ENCODE peak calls at places on chromosomes 6 and 20, in ten cellular contexts. One of them, this sample, is unnamed.

GRCh38 chr6:156996265-156996664 is 219.1 kb downstream of the ARID1B start:
- DNase-seq in NCI-H510A: no peak
- DNase-seq in transverse colon: no peak
- DNase-seq in stimulated activated naive CD8-positive, alpha-beta T cell treated with anti-CD3 and anti-CD28 coated beads, Interleukin-15, amount 100 ng/mL, for 72 hours: no peak
- DNase-seq in SK-N-MC: no peak
- DNase-seq in upper lobe of right lung: no peak
- DNase-seq in GM12891: no peak
- DNase-seq in HuH-7.5: no peak
- DNase-seq in fibroblast of the aortic adventitia: no peak
- DNase-seq in midbrain: no peak
- DNase-seq in this sample: no peak

GRCh38 chr6:107066697-107067659 is 39.0 kb downstream of the MTRES1 start:
- DNase-seq in NCI-H510A: no peak
- DNase-seq in midbrain: no peak
- DNase-seq in fibroblast of the aortic adventitia: peak; percentile 50
- DNase-seq in stimulated activated naive CD8-positive, alpha-beta T cell treated with anti-CD3 and anti-CD28 coated beads, Interleukin-15, amount 100 ng/mL, for 72 hours: no peak
- DNase-seq in transverse colon: no peak
- DNase-seq in SK-N-MC: no peak
- DNase-seq in GM12891: no peak
- DNase-seq in upper lobe of right lung: no peak
- DNase-seq in HuH-7.5: no peak
- DNase-seq in this sample: no peak

GRCh38 chr20:48832423-48832735 is 4.6 kb upstream of the PREX1 start:
- DNase-seq in GM12891: no peak
- DNase-seq in transverse colon: peak; percentile 18
- DNase-seq in fibroblast of the aortic adventitia: no peak
- DNase-seq in midbrain: no peak
- DNase-seq in NCI-H510A: no peak
- DNase-seq in HuH-7.5: no peak
- DNase-seq in stimulated activated naive CD8-positive, alpha-beta T cell treated with anti-CD3 and anti-CD28 coated beads, Interleukin-15, amount 100 ng/mL, for 72 hours: no peak
- DNase-seq in SK-N-MC: no peak
- DNase-seq in upper lobe of right lung: no peak
- DNase-seq in this sample: no peak

GRCh38 chr20:45308078-45308778 is at the start of gene MATN4:
- DNase-seq in upper lobe of right lung: peak; percentile 82
- DNase-seq in stimulated activated naive CD8-positive, alpha-beta T cell treated with anti-CD3 and anti-CD28 coated beads, Interleukin-15, amount 100 ng/mL, for 72 hours: no peak
- DNase-seq in HuH-7.5: no peak
- DNase-seq in GM12891: no peak
- DNase-seq in NCI-H510A: peak; percentile 9
- DNase-seq in transverse colon: peak; percentile 56
- DNase-seq in fibroblast of the aortic adventitia: no peak
- DNase-seq in SK-N-MC: no peak
- DNase-seq in midbrain: peak; percentile 7
- DNase-seq in this sample: no peak

GRCh38 chr20:44733341-44734069 is 12.2 kb upstream of the KCNK15 start:
- DNase-seq in fibroblast of the aortic adventitia: peak; percentile 82
- DNase-seq in SK-N-MC: no peak
- DNase-seq in transverse colon: peak; percentile 64
- DNase-seq in GM12891: peak; percentile 44
- DNase-seq in midbrain: peak; percentile 82
- DNase-seq in NCI-H510A: peak; percentile 26
- DNase-seq in HuH-7.5: peak; percentile 63
- DNase-seq in upper lobe of right lung: peak; percentile 79
- DNase-seq in stimulated activated naive CD8-positive, alpha-beta T cell treated with anti-CD3 and anti-CD28 coated beads, Interleukin-15, amount 100 ng/mL, for 72 hours: peak; percentile 71
- DNase-seq in this sample: peak; percentile 56

GRCh38 chr6:13500264-13500663 is 12.9 kb upstream of the GFOD1 start:
- DNase-seq in stimulated activated naive CD8-positive, alpha-beta T cell treated with anti-CD3 and anti-CD28 coated beads, Interleukin-15, amount 100 ng/mL, for 72 hours: no peak
- DNase-seq in HuH-7.5: no peak
- DNase-seq in NCI-H510A: no peak
- DNase-seq in fibroblast of the aortic adventitia: no peak
- DNase-seq in upper lobe of right lung: no peak
- DNase-seq in SK-N-MC: no peak
- DNase-seq in GM12891: no peak
- DNase-seq in transverse colon: peak; percentile 38
- DNase-seq in midbrain: no peak
- DNase-seq in this sample: no peak

GRCh38 chr6:169869301-169869700 is 117.9 kb downstream of the ERMARD start:
- DNase-seq in NCI-H510A: no peak
- DNase-seq in GM12891: no peak
- DNase-seq in fibroblast of the aortic adventitia: no peak
- DNase-seq in SK-N-MC: no peak
- DNase-seq in transverse colon: no peak
- DNase-seq in stimulated activated naive CD8-positive, alpha-beta T cell treated with anti-CD3 and anti-CD28 coated beads, Interleukin-15, amount 100 ng/mL, for 72 hours: no peak
- DNase-seq in HuH-7.5: no peak
- DNase-seq in midbrain: no peak
- DNase-seq in upper lobe of right lung: peak; percentile 22
- DNase-seq in this sample: no peak

GRCh38 chr6:102488729-102489128 is 1095.2 kb downstream of the GRIK2 start:
- DNase-seq in NCI-H510A: no peak
- DNase-seq in GM12891: no peak
- DNase-seq in stimulated activated naive CD8-positive, alpha-beta T cell treated with anti-CD3 and anti-CD28 coated beads, Interleukin-15, amount 100 ng/mL, for 72 hours: no peak
- DNase-seq in SK-N-MC: no peak
- DNase-seq in HuH-7.5: no peak
- DNase-seq in upper lobe of right lung: no peak
- DNase-seq in transverse colon: no peak
- DNase-seq in midbrain: no peak
- DNase-seq in fibroblast of the aortic adventitia: peak; percentile 0
- DNase-seq in this sample: no peak

GRCh38 chr6:75483136-75483952 is 10.3 kb downstream of the FILIP1 start:
- DNase-seq in midbrain: no peak
- DNase-seq in HuH-7.5: no peak
- DNase-seq in fibroblast of the aortic adventitia: no peak
- DNase-seq in GM12891: no peak
- DNase-seq in SK-N-MC: no peak
- DNase-seq in upper lobe of right lung: no peak
- DNase-seq in transverse colon: no peak
- DNase-seq in NCI-H510A: no peak
- DNase-seq in stimulated activated naive CD8-positive, alpha-beta T cell treated with anti-CD3 and anti-CD28 coated beads, Interleukin-15, amount 100 ng/mL, for 72 hours: no peak
- DNase-seq in this sample: no peak

GRCh38 chr6:164665328-164665727 is 644.1 kb downstream of the C6orf118 start:
- DNase-seq in stimulated activated naive CD8-positive, alpha-beta T cell treated with anti-CD3 and anti-CD28 coated beads, Interleukin-15, amount 100 ng/mL, for 72 hours: no peak
- DNase-seq in SK-N-MC: no peak
- DNase-seq in fibroblast of the aortic adventitia: no peak
- DNase-seq in transverse colon: no peak
- DNase-seq in GM12891: no peak
- DNase-seq in midbrain: no peak
- DNase-seq in HuH-7.5: no peak
- DNase-seq in NCI-H510A: no peak
- DNase-seq in upper lobe of right lung: no peak
- DNase-seq in this sample: no peak

GRCh38 chr20:7144464-7144863 is 377.0 kb downstream of the BMP2 start:
- DNase-seq in NCI-H510A: no peak
- DNase-seq in HuH-7.5: no peak
- DNase-seq in SK-N-MC: no peak
- DNase-seq in transverse colon: no peak
- DNase-seq in stimulated activated naive CD8-positive, alpha-beta T cell treated with anti-CD3 and anti-CD28 coated beads, Interleukin-15, amount 100 ng/mL, for 72 hours: no peak
- DNase-seq in GM12891: no peak
- DNase-seq in upper lobe of right lung: no peak
- DNase-seq in midbrain: no peak
- DNase-seq in fibroblast of the aortic adventitia: peak; percentile 58
- DNase-seq in this sample: no peak

GRCh38 chr20:3614509-3614908 is 48.7 kb downstream of the GFRA4 start:
- DNase-seq in HuH-7.5: no peak
- DNase-seq in stimulated activated naive CD8-positive, alpha-beta T cell treated with anti-CD3 and anti-CD28 coated beads, Interleukin-15, amount 100 ng/mL, for 72 hours: no peak
- DNase-seq in midbrain: no peak
- DNase-seq in GM12891: no peak
- DNase-seq in transverse colon: no peak
- DNase-seq in upper lobe of right lung: no peak
- DNase-seq in NCI-H510A: no peak
- DNase-seq in SK-N-MC: no peak
- DNase-seq in fibroblast of the aortic adventitia: no peak
- DNase-seq in this sample: no peak

GRCh38 chr6:6246539-6246938 is 73.9 kb downstream of the F13A1 start:
- DNase-seq in stimulated activated naive CD8-positive, alpha-beta T cell treated with anti-CD3 and anti-CD28 coated beads, Interleukin-15, amount 100 ng/mL, for 72 hours: no peak
- DNase-seq in fibroblast of the aortic adventitia: no peak
- DNase-seq in NCI-H510A: no peak
- DNase-seq in midbrain: no peak
- DNase-seq in transverse colon: no peak
- DNase-seq in GM12891: no peak
- DNase-seq in upper lobe of right lung: no peak
- DNase-seq in SK-N-MC: peak; percentile 51
- DNase-seq in HuH-7.5: no peak
- DNase-seq in this sample: no peak

GRCh38 chr6:36683656-36684446 is 5.3 kb downstream of the CDKN1A start:
- DNase-seq in transverse colon: no peak
- DNase-seq in SK-N-MC: no peak
- DNase-seq in HuH-7.5: no peak
- DNase-seq in NCI-H510A: no peak
- DNase-seq in stimulated activated naive CD8-positive, alpha-beta T cell treated with anti-CD3 and anti-CD28 coated beads, Interleukin-15, amount 100 ng/mL, for 72 hours: no peak
- DNase-seq in fibroblast of the aortic adventitia: no peak
- DNase-seq in midbrain: no peak
- DNase-seq in upper lobe of right lung: peak; percentile 61
- DNase-seq in GM12891: no peak
- DNase-seq in this sample: no peak

GRCh38 chr6:31285982-31286381 is 14.1 kb upstream of the HLA-C start:
- DNase-seq in GM12891: no peak
- DNase-seq in transverse colon: no peak
- DNase-seq in HuH-7.5: no peak
- DNase-seq in fibroblast of the aortic adventitia: no peak
- DNase-seq in upper lobe of right lung: no peak
- DNase-seq in midbrain: no peak
- DNase-seq in stimulated activated naive CD8-positive, alpha-beta T cell treated with anti-CD3 and anti-CD28 coated beads, Interleukin-15, amount 100 ng/mL, for 72 hours: no peak
- DNase-seq in NCI-H510A: no peak
- DNase-seq in SK-N-MC: no peak
- DNase-seq in this sample: no peak

GRCh38 chr6:134651519-134651918 is 298.4 kb downstream of the ALDH8A1 start:
- DNase-seq in midbrain: no peak
- DNase-seq in upper lobe of right lung: no peak
- DNase-seq in stimulated activated naive CD8-positive, alpha-beta T cell treated with anti-CD3 and anti-CD28 coated beads, Interleukin-15, amount 100 ng/mL, for 72 hours: no peak
- DNase-seq in GM12891: no peak
- DNase-seq in HuH-7.5: no peak
- DNase-seq in transverse colon: no peak
- DNase-seq in NCI-H510A: no peak
- DNase-seq in SK-N-MC: no peak
- DNase-seq in fibroblast of the aortic adventitia: no peak
- DNase-seq in this sample: no peak

GRCh38 chr6:4466260-4466659 is 309.9 kb upstream of the CDYL start:
- DNase-seq in stimulated activated naive CD8-positive, alpha-beta T cell treated with anti-CD3 and anti-CD28 coated beads, Interleukin-15, amount 100 ng/mL, for 72 hours: no peak
- DNase-seq in upper lobe of right lung: no peak
- DNase-seq in midbrain: no peak
- DNase-seq in GM12891: no peak
- DNase-seq in fibroblast of the aortic adventitia: peak; percentile 47
- DNase-seq in SK-N-MC: no peak
- DNase-seq in transverse colon: peak; percentile 12
- DNase-seq in NCI-H510A: no peak
- DNase-seq in HuH-7.5: no peak
- DNase-seq in this sample: no peak

GRCh38 chr6:75932067-75932466 is 140.4 kb downstream of the IMPG1 start:
- DNase-seq in NCI-H510A: no peak
- DNase-seq in transverse colon: no peak
- DNase-seq in SK-N-MC: no peak
- DNase-seq in midbrain: peak; percentile 17
- DNase-seq in upper lobe of right lung: no peak
- DNase-seq in fibroblast of the aortic adventitia: no peak
- DNase-seq in stimulated activated naive CD8-positive, alpha-beta T cell treated with anti-CD3 and anti-CD28 coated beads, Interleukin-15, amount 100 ng/mL, for 72 hours: no peak
- DNase-seq in HuH-7.5: peak; percentile 20
- DNase-seq in GM12891: no peak
- DNase-seq in this sample: peak; percentile 21

GRCh38 chr20:34574861-34575260 is 16.3 kb downstream of the MAP1LC3A start:
- DNase-seq in GM12891: no peak
- DNase-seq in SK-N-MC: no peak
- DNase-seq in transverse colon: no peak
- DNase-seq in midbrain: no peak
- DNase-seq in stimulated activated naive CD8-positive, alpha-beta T cell treated with anti-CD3 and anti-CD28 coated beads, Interleukin-15, amount 100 ng/mL, for 72 hours: no peak
- DNase-seq in HuH-7.5: no peak
- DNase-seq in fibroblast of the aortic adventitia: no peak
- DNase-seq in upper lobe of right lung: no peak
- DNase-seq in NCI-H510A: no peak
- DNase-seq in this sample: no peak

GRCh38 chr6:149031545-149032317 is 284.9 kb downstream of the UST start:
- DNase-seq in SK-N-MC: no peak
- DNase-seq in GM12891: no peak
- DNase-seq in HuH-7.5: no peak
- DNase-seq in NCI-H510A: no peak
- DNase-seq in stimulated activated naive CD8-positive, alpha-beta T cell treated with anti-CD3 and anti-CD28 coated beads, Interleukin-15, amount 100 ng/mL, for 72 hours: peak; percentile 29
- DNase-seq in midbrain: no peak
- DNase-seq in transverse colon: peak; percentile 21
- DNase-seq in fibroblast of the aortic adventitia: peak; percentile 86
- DNase-seq in upper lobe of right lung: no peak
- DNase-seq in this sample: no peak

GRCh38 chr20:40868568-40869223 is 159.9 kb upstream of the TOP1 start:
- DNase-seq in transverse colon: no peak
- DNase-seq in NCI-H510A: no peak
- DNase-seq in upper lobe of right lung: no peak
- DNase-seq in fibroblast of the aortic adventitia: peak; percentile 98
- DNase-seq in GM12891: no peak
- DNase-seq in stimulated activated naive CD8-positive, alpha-beta T cell treated with anti-CD3 and anti-CD28 coated beads, Interleukin-15, amount 100 ng/mL, for 72 hours: no peak
- DNase-seq in HuH-7.5: no peak
- DNase-seq in midbrain: peak; percentile 48
- DNase-seq in SK-N-MC: no peak
- DNase-seq in this sample: peak; percentile 17

GRCh38 chr20:61993058-61993457 is 72.6 kb downstream of the TAF4 start:
- DNase-seq in GM12891: no peak
- DNase-seq in SK-N-MC: no peak
- DNase-seq in NCI-H510A: no peak
- DNase-seq in transverse colon: no peak
- DNase-seq in upper lobe of right lung: no peak
- DNase-seq in fibroblast of the aortic adventitia: no peak
- DNase-seq in HuH-7.5: no peak
- DNase-seq in stimulated activated naive CD8-positive, alpha-beta T cell treated with anti-CD3 and anti-CD28 coated beads, Interleukin-15, amount 100 ng/mL, for 72 hours: no peak
- DNase-seq in midbrain: no peak
- DNase-seq in this sample: no peak

GRCh38 chr6:143680157-143680556 is 2.4 kb downstream of the PHACTR2 start:
- DNase-seq in NCI-H510A: no peak
- DNase-seq in stimulated activated naive CD8-positive, alpha-beta T cell treated with anti-CD3 and anti-CD28 coated beads, Interleukin-15, amount 100 ng/mL, for 72 hours: no peak
- DNase-seq in SK-N-MC: no peak
- DNase-seq in midbrain: no peak
- DNase-seq in fibroblast of the aortic adventitia: peak; percentile 52
- DNase-seq in HuH-7.5: no peak
- DNase-seq in transverse colon: no peak
- DNase-seq in upper lobe of right lung: no peak
- DNase-seq in GM12891: no peak
- DNase-seq in this sample: no peak

GRCh38 chr6:128492386-128492785 is 28.0 kb downstream of the PTPRK start:
- DNase-seq in upper lobe of right lung: no peak
- DNase-seq in midbrain: no peak
- DNase-seq in SK-N-MC: no peak
- DNase-seq in stimulated activated naive CD8-positive, alpha-beta T cell treated with anti-CD3 and anti-CD28 coated beads, Interleukin-15, amount 100 ng/mL, for 72 hours: no peak
- DNase-seq in HuH-7.5: no peak
- DNase-seq in NCI-H510A: no peak
- DNase-seq in GM12891: no peak
- DNase-seq in fibroblast of the aortic adventitia: no peak
- DNase-seq in transverse colon: no peak
- DNase-seq in this sample: no peak

GRCh38 chr6:20481281-20481680 is 53.0 kb upstream of the CDKAL1 start:
- DNase-seq in stimulated activated naive CD8-positive, alpha-beta T cell treated with anti-CD3 and anti-CD28 coated beads, Interleukin-15, amount 100 ng/mL, for 72 hours: no peak
- DNase-seq in fibroblast of the aortic adventitia: no peak
- DNase-seq in GM12891: no peak
- DNase-seq in HuH-7.5: no peak
- DNase-seq in transverse colon: no peak
- DNase-seq in upper lobe of right lung: no peak
- DNase-seq in NCI-H510A: no peak
- DNase-seq in midbrain: no peak
- DNase-seq in SK-N-MC: no peak
- DNase-seq in this sample: no peak

GRCh38 chr6:1611572-1612385 is 2.1 kb downstream of the FOXC1 start:
- DNase-seq in GM12891: no peak
- DNase-seq in SK-N-MC: no peak
- DNase-seq in fibroblast of the aortic adventitia: peak; percentile 69
- DNase-seq in transverse colon: no peak
- DNase-seq in stimulated activated naive CD8-positive, alpha-beta T cell treated with anti-CD3 and anti-CD28 coated beads, Interleukin-15, amount 100 ng/mL, for 72 hours: no peak
- DNase-seq in midbrain: no peak
- DNase-seq in NCI-H510A: no peak
- DNase-seq in upper lobe of right lung: no peak
- DNase-seq in HuH-7.5: peak; percentile 70
- DNase-seq in this sample: no peak

GRCh38 chr6:2891768-2892170 is 11.3 kb downstream of the SERPINB9 start:
- DNase-seq in transverse colon: peak; percentile 90
- DNase-seq in SK-N-MC: no peak
- DNase-seq in GM12891: peak; percentile 46
- DNase-seq in NCI-H510A: peak; percentile 49
- DNase-seq in upper lobe of right lung: no peak
- DNase-seq in HuH-7.5: no peak
- DNase-seq in stimulated activated naive CD8-positive, alpha-beta T cell treated with anti-CD3 and anti-CD28 coated beads, Interleukin-15, amount 100 ng/mL, for 72 hours: peak; percentile 81
- DNase-seq in midbrain: no peak
- DNase-seq in fibroblast of the aortic adventitia: no peak
- DNase-seq in this sample: no peak

GRCh38 chr20:38196592-38196991 is 31.5 kb upstream of the TGM2 start:
- DNase-seq in midbrain: no peak
- DNase-seq in upper lobe of right lung: peak; percentile 75
- DNase-seq in GM12891: no peak
- DNase-seq in stimulated activated naive CD8-positive, alpha-beta T cell treated with anti-CD3 and anti-CD28 coated beads, Interleukin-15, amount 100 ng/mL, for 72 hours: no peak
- DNase-seq in SK-N-MC: no peak
- DNase-seq in transverse colon: peak; percentile 14
- DNase-seq in HuH-7.5: no peak
- DNase-seq in NCI-H510A: no peak
- DNase-seq in fibroblast of the aortic adventitia: peak; percentile 96
- DNase-seq in this sample: no peak